ENCODE peak calls at places on chromosomes 4 and X, in seven cellular contexts. U, D, Y, I, R, K and T are unnamed samples.

GRCh38 chr4:108166441-108167315 is 2.1 kb downstream of the LEF1 start:
- DNase-seq in D (no peak), R (no peak), K (no peak), I (no peak), U (no peak), Y (no peak), T (no peak)

GRCh38 chr4:52234539-52235174 is 183.6 kb downstream of the SPATA18 start:
- DNase-seq in K (no peak), U (no peak), I (peak), R (peak), Y (peak), D (no peak), T (peak)

GRCh38 chr4:165359501-165359900 is 19.3 kb upstream of the CPE start:
- DNase-seq in Y (no peak), K (no peak), D (no peak), U (no peak), I (peak), R (peak), T (peak)

GRCh38 chr4:153228512-153229145 is 24.4 kb downstream of the TRIM2 start:
- DNase-seq in Y (no peak), D (no peak), R (no peak), I (no peak), K (no peak), U (no peak), T (no peak)

GRCh38 chr4:105683038-105683437 is 25.5 kb downstream of the INTS12 start:
- DNase-seq in K (no peak), R (no peak), I (no peak), Y (no peak), D (no peak), U (no peak), T (no peak)

GRCh38 chr4:112348488-112349158 is 51.5 kb downstream of the ALPK1 start:
- DNase-seq in I (peak), U (peak), R (peak), D (no peak), Y (peak), K (peak), T (no peak)

GRCh38 chrX:118839334-118839958 is 15.8 kb downstream of the ZCCHC12 start:
- DNase-seq in R (peak), K (peak), D (peak), I (peak), Y (no peak), U (peak), T (peak)

GRCh38 chrX:120617996-120618630 is 11.7 kb downstream of the C1GALT1C1 start:
- DNase-seq in I (no peak), U (no peak), Y (no peak), K (no peak), R (no peak), D (no peak), T (no peak)

GRCh38 chr4:155526452-155527169 is 140.0 kb upstream of the GUCY1A1 start:
- DNase-seq in I (no peak), D (no peak), Y (no peak), U (no peak), R (peak), K (no peak), T (no peak)

GRCh38 chr4:169103966-169104412 is 93.9 kb upstream of the CBR4 start:
- DNase-seq in K (no peak), R (peak), U (no peak), Y (peak), D (no peak), I (no peak), T (peak)

GRCh38 chr4:151417766-151418376 is 8.9 kb downstream of the FHIP1A start:
- DNase-seq in K (no peak), U (no peak), I (no peak), Y (peak), R (no peak), D (no peak), T (no peak)

GRCh38 chr4:148288448-148288847 is 153.8 kb downstream of the NR3C2 start:
- DNase-seq in D (no peak), R (no peak), U (no peak), K (no peak), I (no peak), Y (no peak), T (no peak)

GRCh38 chr4:77248805-77249204 is 91.8 kb downstream of the CCNG2 start:
- DNase-seq in U (no peak), I (no peak), K (no peak), D (no peak), Y (no peak), R (no peak), T (no peak)

GRCh38 chrX:21926527-21927278 is 13.8 kb upstream of the SMS start:
- DNase-seq in I (peak), K (no peak), Y (peak), R (peak), D (no peak), U (no peak), T (peak)

GRCh38 chr4:62544428-62544827 is 1344.3 kb downstream of the ADGRL3 start:
- DNase-seq in K (no peak), D (no peak), R (no peak), Y (no peak), U (no peak), I (peak), T (no peak)

GRCh38 chr4:3324093-3324815 is 31.4 kb downstream of the RGS12 start:
- DNase-seq in R (no peak), U (peak), Y (no peak), K (no peak), I (no peak), D (no peak), T (no peak)

GRCh38 chr4:183698909-183699308 is 39.8 kb downstream of the TRAPPC11 start:
- DNase-seq in I (no peak), Y (no peak), U (no peak), R (no peak), D (no peak), K (no peak), T (no peak)

GRCh38 chrX:100409316-100410082 is 574 bp downstream of the PCDH19 start:
- DNase-seq in I (no peak), Y (no peak), K (no peak), R (peak), U (no peak), D (no peak), T (no peak)

GRCh38 chrX:37644381-37645305 is 40.9 kb upstream of the XK start:
- DNase-seq in R (no peak), I (no peak), U (no peak), Y (no peak), D (no peak), K (no peak), T (peak)

GRCh38 chrX:40170830-40171512 is 73.2 kb upstream of the BCOR start:
- DNase-seq in K (no peak), R (no peak), I (peak), D (no peak), Y (no peak), U (no peak), T (no peak)

GRCh38 chr4:128424524-128425195 is 137.0 kb upstream of the PGRMC2 start:
- DNase-seq in K (no peak), R (peak), I (no peak), D (no peak), Y (peak), U (no peak), T (no peak)

GRCh38 chr4:80268081-80268823 is 1.8 kb downstream of the FGF5 start:
- DNase-seq in Y (no peak), I (no peak), D (no peak), U (no peak), R (no peak), K (no peak), T (no peak)

GRCh38 chr4:88818650-88819470 is 121.2 kb upstream of the NAP1L5 start:
- DNase-seq in I (peak), U (no peak), D (no peak), R (peak), Y (peak), K (peak), T (peak)

GRCh38 chrX:106957856-106958255 is 37.7 kb downstream of the CLDN2 start:
- DNase-seq in D (no peak), K (no peak), I (no peak), R (no peak), Y (no peak), U (no peak), T (no peak)

GRCh38 chrX:33970028-33970932 is 161.8 kb downstream of the FAM47A start:
- DNase-seq in K (no peak), R (no peak), I (peak), U (no peak), D (no peak), Y (no peak), T (no peak)

GRCh38 chrX:22339459-22339858 is 66.7 kb downstream of the CBLL2 start:
- DNase-seq in I (no peak), Y (no peak), R (no peak), K (no peak), D (no peak), U (no peak), T (no peak)

GRCh38 chr4:7094931-7095330 is 27.1 kb upstream of the GRPEL1 start:
- DNase-seq in D (peak), K (no peak), U (no peak), I (no peak), R (no peak), Y (no peak), T (no peak)

GRCh38 chrX:16136080-16136479 is 12.7 kb downstream of the GRPR start:
- DNase-seq in R (no peak), I (no peak), U (no peak), D (no peak), Y (no peak), K (no peak), T (no peak)

GRCh38 chr4:176444741-176445140 is 125.0 kb downstream of the SPCS3 start:
- DNase-seq in K (no peak), I (no peak), U (no peak), D (no peak), R (peak), Y (peak), T (peak)

GRCh38 chrX:34563061-34563460 is 94.0 kb downstream of the TMEM47 start:
- DNase-seq in Y (no peak), R (no peak), U (no peak), I (no peak), D (no peak), K (no peak), T (no peak)

GRCh38 chr4:1033840-1034551 is 22.6 kb downstream of the FGFRL1 start:
- DNase-seq in U (peak), R (peak), D (peak), K (peak), I (no peak), Y (no peak), T (no peak)

GRCh38 chr4:67684839-67685531 is 16.0 kb downstream of the UBA6 start:
- DNase-seq in I (no peak), D (no peak), R (peak), U (no peak), K (no peak), Y (peak), T (no peak)

GRCh38 chr4:151728679-151729078 is 32.1 kb downstream of the GATB start:
- DNase-seq in K (no peak), U (no peak), Y (no peak), D (no peak), I (no peak), R (no peak), T (no peak)

GRCh38 chrX:101051153-101051548 is 760 bp downstream of the TRMT2B start:
- DNase-seq in D (no peak), R (no peak), I (no peak), Y (no peak), U (no peak), K (peak), T (peak)

GRCh38 chr4:101239685-101240084 is 107.6 kb downstream of the PPP3CA start:
- DNase-seq in Y (no peak), I (no peak), R (peak), D (no peak), K (no peak), U (no peak), T (no peak)

GRCh38 chrX:110435191-110435590 is 76.5 kb downstream of the RTL9 start:
- DNase-seq in I (no peak), U (no peak), R (no peak), Y (no peak), K (no peak), D (no peak), T (no peak)

GRCh38 chr4:122503214-122503613 is 46.7 kb upstream of the IL2 start:
- DNase-seq in D (no peak), I (no peak), K (no peak), U (no peak), R (no peak), Y (no peak), T (no peak)

GRCh38 chr4:189202182-189202868 is 738.3 kb upstream of the FRG1 start:
- DNase-seq in R (peak), U (peak), D (peak), I (peak), K (peak), Y (peak), T (peak)

GRCh38 chr4:7197910-7198309 is 5.6 kb downstream of the SORCS2 start:
- DNase-seq in U (no peak), I (no peak), Y (no peak), R (no peak), K (peak), D (peak), T (no peak)

GRCh38 chrX:154011376-154012335 is 8.0 kb downstream of the IRAK1 start:
- DNase-seq in U (no peak), D (no peak), R (no peak), Y (no peak), K (no peak), I (no peak), T (no peak)
- TF ChIP-seq CTCF in U (no peak), D (no peak), R (no peak), Y (no peak), K (no peak), I (no peak), T (no peak)

GRCh38 chrX:132505116-132505515 is 16.3 kb upstream of the MBNL3 start:
- DNase-seq in I (no peak), U (no peak), R (peak), Y (no peak), D (no peak), K (peak), T (no peak)
- TF ChIP-seq CTCF in I (no peak), U (no peak), R (no peak), Y (no peak), D (no peak), K (no peak), T (no peak)

DNA sequence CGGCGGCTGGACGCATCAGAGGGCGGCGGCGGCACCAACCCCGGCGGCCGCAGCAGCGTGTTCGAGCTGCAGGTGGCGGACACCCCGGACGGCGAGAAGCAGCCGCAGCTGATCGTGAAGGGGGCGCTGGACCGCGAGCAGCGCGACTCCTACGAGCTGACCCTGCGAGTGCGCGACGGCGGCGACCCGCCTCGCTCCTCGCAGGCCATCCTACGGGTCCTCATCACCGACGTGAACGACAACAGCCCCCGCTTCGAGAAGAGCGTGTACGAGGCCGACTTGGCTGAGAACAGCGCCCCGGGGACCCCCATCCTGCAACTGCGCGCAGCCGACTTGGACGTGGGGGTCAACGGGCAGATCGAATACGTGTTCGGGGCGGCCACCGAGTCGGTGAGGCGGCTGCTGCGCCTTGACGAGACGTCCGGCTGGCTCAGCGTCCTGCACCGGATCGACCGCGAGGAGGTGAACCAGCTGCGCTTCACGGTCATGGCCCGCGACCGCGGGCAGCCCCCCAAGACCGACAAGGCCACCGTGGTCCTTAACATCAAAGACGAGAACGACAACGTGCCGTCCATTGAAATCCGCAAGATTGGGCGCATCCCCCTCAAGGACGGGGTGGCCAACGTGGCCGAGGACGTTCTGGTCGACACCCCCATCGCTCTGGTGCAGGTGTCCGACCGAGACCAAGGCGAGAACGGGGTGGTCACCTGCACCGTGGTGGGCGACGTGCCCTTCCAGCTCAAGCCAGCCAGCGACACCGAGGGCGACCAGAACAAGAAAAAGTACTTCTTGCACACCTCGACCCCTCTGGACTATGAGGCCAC is 2.1 kb downstream of the PCDH7 start:
- DNase-seq in R (no peak), K (no peak), U (no peak), Y (no peak), I (no peak), D (no peak), T (no peak)
- TF ChIP-seq CTCF in R (no peak), K (no peak), U (no peak), Y (peak), I (no peak), D (peak), T (peak)

DNA sequence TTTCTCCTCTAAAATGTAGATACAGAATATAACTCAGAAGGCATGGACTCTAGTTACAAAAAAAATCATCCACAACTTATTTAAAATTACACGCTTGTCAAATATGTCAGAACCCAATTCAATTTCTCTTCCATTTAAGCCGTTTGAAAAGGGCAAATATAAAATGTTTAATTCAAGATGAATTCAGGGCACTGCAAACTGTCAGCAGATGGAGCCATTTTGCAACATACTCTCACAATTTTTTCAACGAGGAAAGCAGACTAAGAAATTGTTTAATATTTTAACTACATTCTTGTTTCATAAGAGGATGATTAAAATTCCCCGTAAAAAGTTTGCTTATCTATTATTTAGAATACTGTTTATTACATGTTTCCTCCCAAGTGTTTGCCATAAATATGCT is 321.3 kb upstream of the CPXCR1 start:
- DNase-seq in K (no peak), U (no peak), Y (no peak), D (no peak), R (peak), I (peak), T (peak)
- TF ChIP-seq CTCF in K (no peak), U (no peak), Y (no peak), D (no peak), R (peak), I (no peak), T (peak)

GRCh38 chr4:83328486-83328885 is 6.2 kb downstream of the HPSE start:
- DNase-seq in Y (no peak), I (peak), R (peak), K (no peak), U (no peak), D (no peak), T (no peak)
- TF ChIP-seq CTCF in Y (peak), I (peak), R (peak), K (no peak), U (no peak), D (no peak), T (no peak)

GRCh38 chrX:81114757-81115156 is 87.0 kb downstream of the HMGN5 start:
- DNase-seq in U (no peak), Y (no peak), R (no peak), D (no peak), K (no peak), I (no peak), T (no peak)
- TF ChIP-seq CTCF in U (no peak), Y (no peak), R (no peak), D (no peak), K (no peak), I (no peak), T (no peak)

DNA sequence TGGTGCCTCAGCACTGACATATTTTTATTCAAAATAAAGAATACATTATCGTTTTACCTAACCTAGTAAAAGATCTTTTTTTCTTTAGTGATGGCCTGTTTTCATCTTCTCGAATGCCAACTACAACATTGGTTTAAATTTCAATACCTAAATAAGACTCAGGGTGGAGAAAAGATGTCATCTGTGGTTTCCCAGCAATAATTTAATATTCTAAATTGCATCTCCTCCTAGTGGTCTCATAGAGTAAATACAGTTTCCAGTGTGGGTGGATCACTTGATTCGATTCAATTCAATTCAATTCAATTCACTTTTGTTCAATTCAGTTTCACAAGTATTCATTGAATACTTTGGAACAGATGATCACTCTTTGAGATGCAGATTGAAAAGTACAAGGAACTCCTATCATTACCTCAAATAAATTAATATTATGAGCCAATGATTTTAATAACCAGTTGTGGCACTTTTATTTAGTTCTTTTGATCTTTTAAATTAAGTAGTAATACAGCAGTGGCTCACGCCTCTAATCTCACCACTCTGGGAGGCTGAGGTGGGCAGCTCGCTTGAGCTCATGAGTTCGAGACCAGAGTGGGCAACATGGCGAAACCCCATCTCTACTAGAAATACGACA is 427.2 kb downstream of the FAT4 start:
- DNase-seq in U (no peak), I (peak), R (peak), K (no peak), D (no peak), Y (peak), T (peak)
- TF ChIP-seq CTCF in U (no peak), I (peak), R (peak), K (peak), D (peak), Y (peak), T (peak)

DNA sequence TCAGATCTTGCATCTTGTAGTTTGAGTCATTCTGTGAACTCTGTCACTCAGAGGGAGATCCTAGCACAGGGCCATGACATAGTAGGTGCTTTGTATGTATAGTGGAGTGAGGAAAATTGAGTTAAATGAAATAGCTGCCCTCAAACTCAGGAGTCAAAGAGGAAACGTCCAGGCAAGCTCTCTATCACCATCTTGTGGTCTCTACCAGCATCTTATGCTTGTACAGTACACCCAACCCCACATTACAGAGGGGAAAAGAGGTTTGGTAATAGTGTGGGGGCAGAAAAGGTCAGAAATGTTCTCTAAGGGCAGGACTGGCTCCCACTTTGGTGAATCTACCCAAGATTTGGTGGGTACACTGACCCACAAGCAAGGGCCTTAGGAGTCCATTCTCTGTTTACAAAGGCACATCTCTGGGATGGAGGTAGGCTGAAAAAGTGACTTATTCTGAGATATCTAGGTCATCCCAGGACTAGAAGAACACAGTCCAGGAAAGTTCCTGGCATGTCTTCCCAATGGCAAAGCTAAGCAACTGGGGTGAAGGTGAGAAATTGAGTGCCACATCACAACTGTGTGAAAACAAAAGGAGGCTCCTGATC is 131.8 kb downstream of the OR13H1 start:
- DNase-seq in I (peak), R (peak), D (no peak), Y (no peak), K (no peak), U (no peak), T (peak)
- TF ChIP-seq CTCF in I (peak), R (peak), D (no peak), Y (peak), K (no peak), U (no peak), T (no peak)

DNA sequence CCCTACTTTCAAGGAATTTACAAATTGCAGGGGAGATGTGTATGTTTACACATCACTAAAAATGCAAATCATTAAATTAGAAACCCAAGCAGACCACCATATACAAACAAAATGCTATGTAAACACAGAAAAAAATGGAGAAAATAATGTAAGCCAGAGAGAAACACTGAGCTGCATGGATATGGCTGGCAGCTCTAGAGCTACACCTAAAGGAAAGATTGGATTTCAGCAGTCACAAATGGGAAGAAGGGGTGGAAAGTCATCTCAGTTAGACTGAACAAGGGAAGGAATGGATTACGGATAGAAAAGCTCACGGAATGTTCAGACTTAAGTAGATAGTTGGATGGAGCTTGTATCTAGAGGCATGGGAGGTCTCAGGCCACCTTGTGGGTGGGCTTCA is 186.3 kb downstream of the MOSPD2 start:
- DNase-seq in U (no peak), K (no peak), D (no peak), I (no peak), Y (no peak), R (peak), T (no peak)
- TF ChIP-seq CTCF in U (no peak), K (no peak), D (no peak), I (no peak), Y (peak), R (peak), T (no peak)